ENCODE peak calls at places on chromosomes 7 and 10, in seven cellular contexts. X is IMR-90, V is adrenal gland, R is thyroid gland, J is sigmoid colon, P is A549, U is uterus. D is an unnamed sample.

GRCh38 chr7:2200584-2200980 is 32.2 kb downstream of the MAD1L1 start:
- DNase-seq in X (no peak), V (peak; percentile 5), R (no peak), J (no peak), P (no peak), U (no peak), D (no peak)

GRCh38 chr7:4707134-4707651 is 25.1 kb downstream of the FOXK1 start:
- DNase-seq in X (no peak), V (no peak), R (no peak), J (no peak), P (no peak), U (no peak), D (no peak)

GRCh38 chr10:44132361-44133289 is 252.3 kb downstream of the CXCL12 start:
- DNase-seq in X (no peak), V (no peak), R (peak; percentile 8), J (peak; percentile 74), P (no peak), U (peak; percentile 22), D (no peak)

GRCh38 chr7:148620749-148621372 is 30.3 kb downstream of the C7orf33 start:
- DNase-seq in X (no peak), V (peak; percentile 35), R (no peak), J (no peak), P (peak; percentile 12), U (no peak), D (peak; percentile 17)

GRCh38 chr7:45163692-45164052 is 6.1 kb downstream of the RAMP3 start:
- DNase-seq in X (no peak), V (no peak), R (no peak), J (peak; percentile 48), P (no peak), U (no peak), D (no peak)

GRCh38 chr7:121505021-121505420 is 108.9 kb upstream of the FAM3C start:
- DNase-seq in X (peak; percentile 45), V (no peak), R (no peak), J (no peak), P (no peak), U (no peak), D (peak; percentile 2)

GRCh38 chr7:1854521-1855395 is 184.7 kb downstream of the ELFN1 start:
- DNase-seq in X (no peak), V (peak; percentile 3), R (peak; percentile 0), J (peak; percentile 48), P (no peak), U (no peak), D (no peak)

GRCh38 chr10:114304566-114305421 is 65.7 kb downstream of the VWA2 start:
- DNase-seq in X (no peak), V (peak; percentile 50), R (peak; percentile 58), J (peak; percentile 67), P (no peak), U (no peak), D (no peak)

GRCh38 chr10:66713387-66713786 is 212.4 kb upstream of the LRRTM3 start:
- DNase-seq in X (no peak), V (no peak), R (no peak), J (no peak), P (no peak), U (no peak), D (no peak)

GRCh38 chr10:77605466-77605865 is 32.1 kb downstream of the KCNMA1 start:
- DNase-seq in X (no peak), V (no peak), R (no peak), J (peak; percentile 61), P (no peak), U (no peak), D (no peak)

GRCh38 chr10:17380016-17380415 is 74.4 kb downstream of the ST8SIA6 start:
- DNase-seq in X (no peak), V (no peak), R (no peak), J (no peak), P (no peak), U (no peak), D (no peak)

GRCh38 chr10:31134303-31134928 is 102.8 kb upstream of the ZNF438 start:
- DNase-seq in X (peak; percentile 92), V (no peak), R (peak; percentile 50), J (no peak), P (no peak), U (peak; percentile 38), D (peak; percentile 41)

GRCh38 chr7:47688311-47689100 is 106.6 kb upstream of the TNS3 start:
- DNase-seq in X (no peak), V (no peak), R (no peak), J (peak; percentile 69), P (no peak), U (no peak), D (no peak)

GRCh38 chr7:95047291-95047690 is 139.9 kb downstream of the PPP1R9A start:
- DNase-seq in X (no peak), V (no peak), R (no peak), J (no peak), P (no peak), U (no peak), D (no peak)

GRCh38 chr7:22173884-22174573 is 182.9 kb downstream of the RAPGEF5 start:
- DNase-seq in X (no peak), V (no peak), R (no peak), J (no peak), P (no peak), U (no peak), D (no peak)

GRCh38 chr7:111892568-111892967 is 313.6 kb downstream of the DOCK4 start:
- DNase-seq in X (no peak), V (no peak), R (no peak), J (no peak), P (no peak), U (no peak), D (no peak)

GRCh38 chr7:50803359-50804337 is 21.0 kb upstream of the GRB10 start:
- DNase-seq in X (no peak), V (no peak), R (no peak), J (no peak), P (peak; percentile 58), U (no peak), D (no peak)

GRCh38 chr7:50808282-50808888 is 25.7 kb upstream of the GRB10 start:
- DNase-seq in X (no peak), V (no peak), R (no peak), J (no peak), P (no peak), U (no peak), D (no peak)

GRCh38 chr7:50807026-50807730 is 24.5 kb upstream of the GRB10 start:
- DNase-seq in X (no peak), V (no peak), R (no peak), J (no peak), P (no peak), U (no peak), D (no peak)

GRCh38 chr7:50806143-50806542 is 23.4 kb upstream of the GRB10 start:
- DNase-seq in X (no peak), V (no peak), R (no peak), J (no peak), P (no peak), U (no peak), D (no peak)

DNA sequence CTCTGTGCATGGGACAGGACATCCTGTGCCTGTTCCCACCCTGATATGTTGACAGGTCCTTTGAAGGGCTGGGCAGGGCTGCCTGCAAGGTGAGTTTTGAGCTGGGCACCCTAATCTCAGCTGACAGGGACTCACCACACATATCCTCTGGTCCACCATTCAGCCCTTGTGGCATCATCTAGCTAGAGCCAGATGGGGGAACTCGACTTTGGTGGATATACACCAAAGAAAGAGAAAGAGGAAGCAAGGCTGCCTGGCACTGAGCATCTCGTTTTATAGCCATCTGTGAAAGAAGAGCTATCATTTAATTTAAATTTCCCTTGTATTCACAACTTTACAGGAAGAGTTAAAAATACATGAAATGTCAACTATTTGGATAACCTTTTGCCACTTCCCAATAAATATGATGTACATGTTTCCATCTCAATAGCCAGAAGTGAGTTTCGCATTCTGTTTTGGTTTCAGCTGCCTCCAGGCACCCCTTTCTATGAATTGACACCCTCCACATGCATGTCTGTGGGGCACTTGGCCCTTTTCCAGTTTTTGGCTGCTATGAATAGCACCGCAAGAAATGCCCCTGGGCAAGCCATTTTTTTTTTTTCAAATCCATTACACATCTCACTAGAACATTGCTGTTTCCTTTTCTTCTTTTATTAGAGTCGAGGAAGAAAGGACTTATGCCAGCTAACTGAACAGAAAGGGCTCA is 22.9 kb upstream of the GRB10 start:
- DNase-seq in X (no peak), V (no peak), R (no peak), J (no peak), P (no peak), U (no peak), D (no peak)
- TF ChIP-seq POLR2A in X (no peak), V (no peak), R (no peak), J (no peak), P (no peak), U (no peak), D (no peak)

GRCh38 chr7:65037740-65038678 is 31.5 kb upstream of the ERV3-1 start:
- DNase-seq in X (peak; percentile 88), V (peak; percentile 94), R (peak; percentile 92), J (peak; percentile 96), P (peak; percentile 45), U (peak; percentile 95), D (peak; percentile 76)
- TF ChIP-seq POLR2A in X (peak; percentile 52), V (peak; percentile 34), R (peak; percentile 54), J (no peak), P (peak; percentile 93), U (peak; percentile 26), D (peak; percentile 86)

DNA sequence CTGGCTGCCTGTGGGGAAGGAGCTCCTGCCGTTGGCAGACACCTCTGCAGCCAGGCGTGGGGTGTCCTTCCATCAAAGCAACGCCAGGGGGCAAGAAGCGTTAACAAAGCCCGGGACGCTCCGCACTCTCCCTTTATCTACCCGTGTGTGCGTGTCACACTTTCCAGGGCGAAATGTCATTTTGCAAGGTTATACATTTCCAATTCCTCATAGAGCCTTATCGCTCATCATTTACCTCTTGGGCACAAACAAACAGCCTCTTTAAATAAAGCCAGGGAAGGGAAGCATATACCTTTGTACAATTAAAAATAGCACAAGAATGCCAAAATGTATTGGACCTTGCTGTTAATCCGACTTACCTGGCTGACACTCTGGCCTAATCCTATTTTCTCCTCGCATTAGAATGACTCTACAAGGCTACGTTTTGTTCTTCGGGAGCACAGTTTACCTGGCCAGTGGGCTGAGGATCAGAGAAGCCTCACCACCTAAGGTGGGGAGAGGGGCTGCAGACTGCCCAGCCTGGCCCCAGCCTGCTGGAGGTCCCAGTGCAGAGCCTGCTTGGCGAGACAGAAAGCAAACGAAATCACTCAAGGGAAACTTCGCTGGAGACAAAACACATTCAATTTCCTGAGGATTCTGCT is 77.6 kb upstream of the EN2 start:
- DNase-seq in X (peak; percentile 54), V (peak; percentile 74), R (peak; percentile 72), J (peak; percentile 76), P (peak; percentile 93), U (peak; percentile 51), D (peak; percentile 94)
- TF ChIP-seq POLR2A in X (no peak), V (no peak), R (no peak), J (no peak), P (no peak), U (no peak), D (no peak)

GRCh38 chr7:135151162-135151932 is 3.5 kb downstream of the TMEM140 start:
- DNase-seq in X (no peak), V (no peak), R (no peak), J (no peak), P (no peak), U (no peak), D (no peak)

GRCh38 chr7:135150072-135150782 is 2.4 kb downstream of the TMEM140 start:
- DNase-seq in X (no peak), V (no peak), R (no peak), J (no peak), P (no peak), U (no peak), D (no peak)

GRCh38 chr7:135143874-135144668 is 3.8 kb upstream of the TMEM140 start:
- DNase-seq in X (no peak), V (peak; percentile 61), R (no peak), J (no peak), P (no peak), U (no peak), D (no peak)

GRCh38 chr7:135147341-135147898 is 452 bp upstream of the TMEM140 start:
- DNase-seq in X (peak; percentile 37), V (no peak), R (no peak), J (no peak), P (no peak), U (no peak), D (no peak)

GRCh38 chr7:135147899-135148721 is at the start of gene TMEM140:
- DNase-seq in X (peak; percentile 64), V (no peak), R (peak; percentile 36), J (no peak), P (no peak), U (no peak), D (no peak)
- TF ChIP-seq POLR2A in X (no peak), V (no peak), R (peak; percentile 52), J (peak; percentile 37), P (no peak), U (peak; percentile 78), D (no peak)